ENCODE peak calls at places on chromosomes 2 and 18, in eight cellular contexts. Y, Q, K, H, F, G, P and U are unnamed samples.

GRCh38 chr2:237757616-237758015 is 41.0 kb upstream of the RBM44 start:
- DNase-seq in H (no peak), Q (no peak), G (no peak), F (no peak), P (no peak), K (no peak), Y (no peak), U (no peak)

GRCh38 chr2:231190531-231191197 is 7.8 kb upstream of the ARMC9 start:
- DNase-seq in G (peak; percentile 43), P (peak; percentile 14), K (peak; percentile 66), F (no peak), Q (no peak), Y (no peak), H (no peak), U (no peak)

GRCh38 chr2:8230466-8230865 is 451.4 kb upstream of the ID2 start:
- DNase-seq in Y (no peak), H (no peak), P (no peak), K (no peak), Q (no peak), F (no peak), G (no peak), U (no peak)

GRCh38 chr2:231364961-231365810 is 30.3 kb upstream of the B3GNT7 start:
- DNase-seq in P (peak; percentile 98), Q (peak; percentile 92), H (no peak), Y (no peak), F (no peak), G (peak; percentile 50), K (peak; percentile 63), U (no peak)

GRCh38 chr2:55252830-55253229 is 16.2 kb downstream of the MTIF2 start:
- DNase-seq in P (no peak), Y (no peak), G (no peak), K (no peak), H (no peak), F (no peak), Q (no peak), U (no peak)

GRCh38 chr2:35538796-35539195 is 816.8 kb upstream of the CRIM1 start:
- DNase-seq in H (no peak), Y (no peak), K (peak; percentile 61), P (no peak), Q (no peak), G (peak; percentile 48), F (no peak), U (no peak)

GRCh38 chr2:84458436-84459027 is 548 bp downstream of the SUCLG1 start:
- DNase-seq in Y (no peak), F (no peak), Q (peak; percentile 50), G (no peak), H (no peak), P (no peak), K (no peak), U (no peak)

GRCh38 chr2:62415019-62415431 is 91.0 kb downstream of the TMEM17 start:
- DNase-seq in Y (no peak), K (no peak), Q (no peak), P (no peak), F (peak; percentile 78), G (no peak), H (no peak), U (no peak)

GRCh38 chr18:34694611-34695165 is 15.4 kb upstream of the DTNA start:
- DNase-seq in G (no peak), F (no peak), P (no peak), K (no peak), Y (no peak), Q (no peak), H (no peak), U (no peak)

GRCh38 chr2:204673877-204674276 is 128.6 kb downstream of the PARD3B start:
- DNase-seq in G (peak; percentile 67), P (peak; percentile 70), H (no peak), Y (no peak), K (peak; percentile 77), F (no peak), Q (peak; percentile 45), U (no peak)

GRCh38 chr18:48222118-48222517 is 187.1 kb downstream of the ZBTB7C start:
- DNase-seq in F (peak; percentile 2), G (peak; percentile 39), Q (no peak), K (peak; percentile 52), Y (no peak), P (peak; percentile 50), H (no peak), U (no peak)

GRCh38 chr18:37598966-37599896 is 33.6 kb upstream of the CELF4 start:
- DNase-seq in F (no peak), G (no peak), P (no peak), Q (no peak), K (no peak), H (no peak), Y (no peak), U (no peak)

GRCh38 chr2:64062840-64063239 is 43.6 kb upstream of the VPS54 start:
- DNase-seq in G (peak; percentile 63), Y (no peak), P (peak; percentile 70), F (peak; percentile 31), H (no peak), K (peak; percentile 74), Q (peak; percentile 64), U (no peak)

GRCh38 chr2:172496096-172496709 is 59.7 kb upstream of the PDK1 start:
- DNase-seq in K (no peak), Y (no peak), G (no peak), P (no peak), F (no peak), Q (no peak), H (no peak), U (no peak)

GRCh38 chr2:86368181-86368824 is 30.9 kb upstream of the REEP1 start:
- DNase-seq in K (peak; percentile 20), Q (peak; percentile 57), G (peak; percentile 12), Y (peak; percentile 33), F (no peak), H (peak; percentile 41), P (peak; percentile 49), U (no peak)

GRCh38 chr2:236317938-236318396 is 53.8 kb upstream of the ASB18 start:
- DNase-seq in F (no peak), H (no peak), K (no peak), Q (no peak), Y (no peak), G (no peak), P (peak; percentile 12), U (no peak)

GRCh38 chr18:61025596-61025995 is 307.6 kb upstream of the CDH20 start:
- DNase-seq in Y (no peak), P (no peak), Q (no peak), H (no peak), G (no peak), F (no peak), K (no peak), U (no peak)

GRCh38 chr2:47336259-47337238 is 66.4 kb upstream of the MSH2 start:
- DNase-seq in K (peak; percentile 42), H (no peak), F (peak; percentile 55), Y (no peak), P (no peak), G (no peak), Q (no peak), U (no peak)

GRCh38 chr18:69752737-69753380 is 194.8 kb downstream of the CD226 start:
- DNase-seq in K (no peak), Y (no peak), G (no peak), F (no peak), P (peak; percentile 55), Q (no peak), H (no peak), U (no peak)

GRCh38 chr2:45379399-45380087 is 231.5 kb downstream of the SRBD1 start:
- DNase-seq in F (no peak), P (no peak), K (no peak), Q (no peak), H (no peak), G (no peak), Y (no peak), U (no peak)
- H3K9ac ChIP-seq in F (no peak overlapping the region), P (peak overlapping the region; percentile 67), K (no peak overlapping the region), Q (no peak overlapping the region), H (no peak overlapping the region), G (no peak overlapping the region), Y (no peak overlapping the region), U (no peak overlapping the region)

DNA sequence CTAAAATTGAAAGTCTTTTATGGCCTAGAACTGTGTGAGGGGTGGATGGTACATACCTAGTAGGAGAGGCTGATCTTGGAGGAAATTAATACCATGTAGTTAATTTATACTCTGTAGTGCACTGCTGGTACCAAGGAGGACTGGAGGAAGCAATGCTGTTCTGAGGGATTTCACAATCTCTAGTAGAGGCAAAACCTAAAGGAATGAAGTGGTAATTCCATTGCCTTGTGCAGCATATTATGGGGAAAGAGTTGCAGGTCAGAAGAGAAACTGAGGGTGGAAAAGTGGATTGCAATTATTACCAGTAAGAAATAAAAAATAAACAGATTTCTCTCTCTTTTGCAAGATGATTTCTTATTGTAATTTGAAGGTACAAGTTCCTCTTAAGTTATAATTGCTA is 2.2 kb downstream of the ABI2 start:
- DNase-seq in Q (peak; percentile 90), F (no peak), G (peak; percentile 33), K (peak; percentile 45), H (no peak), P (peak; percentile 19), Y (no peak), U (no peak)
- H3K9ac ChIP-seq in Q (no peak overlapping the region), F (no peak overlapping the region), G (peak overlapping the region; percentile 92), K (no peak overlapping the region), H (no peak overlapping the region), P (peak overlapping the region; percentile 93), Y (no peak overlapping the region), U (no peak overlapping the region)

DNA sequence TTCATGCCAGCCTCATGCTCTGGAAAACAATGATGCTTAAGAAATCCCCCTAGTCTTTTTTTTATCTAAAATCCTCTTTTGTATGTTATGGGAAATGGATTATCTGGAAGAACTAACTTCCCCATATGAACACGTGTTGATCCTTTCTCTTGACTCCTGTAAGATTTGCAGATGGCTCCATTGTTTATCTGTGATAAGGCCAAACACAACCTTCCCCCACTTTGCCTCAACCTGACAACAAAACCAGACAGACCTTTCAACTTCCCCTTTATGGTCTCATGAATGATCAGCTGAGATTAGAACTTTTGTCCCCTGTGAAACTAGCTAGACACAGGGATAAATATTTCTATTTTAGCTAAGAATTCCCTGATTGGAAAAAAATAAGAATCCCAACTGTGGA is 828.0 kb upstream of the CDH2 start:
- DNase-seq in G (no peak), F (no peak), H (no peak), Q (no peak), P (no peak), Y (no peak), K (no peak), U (no peak)
- H3K9ac ChIP-seq in G (no peak overlapping the region), F (no peak overlapping the region), H (no peak overlapping the region), Q (no peak overlapping the region), P (no peak overlapping the region), Y (no peak overlapping the region), K (no peak overlapping the region), U (no peak overlapping the region)

GRCh38 chr2:226794751-226795171 is 4.9 kb downstream of the IRS1 start:
- DNase-seq in H (no peak), Q (peak; percentile 63), Y (no peak), P (peak; percentile 55), F (no peak), G (peak; percentile 66), K (peak; percentile 71), U (no peak)

GRCh38 chr2:226795281-226796011 is 4.2 kb downstream of the IRS1 start:
- DNase-seq in F (no peak), K (peak; percentile 33), H (no peak), P (peak; percentile 37), Q (peak; percentile 17), Y (no peak), G (no peak), U (no peak)

GRCh38 chr2:226796840-226797288 is 2.8 kb downstream of the IRS1 start:
- DNase-seq in P (peak; percentile 59), F (no peak), Y (no peak), H (no peak), K (no peak), G (no peak), Q (peak; percentile 34), U (no peak)

GRCh38 chr2:226797289-226797988 is 2.2 kb downstream of the IRS1 start:
- DNase-seq in G (no peak), F (no peak), Q (no peak), K (no peak), H (no peak), P (peak; percentile 84), Y (no peak), U (no peak)

GRCh38 chr2:226796012-226796839 is 3.4 kb downstream of the IRS1 start:
- DNase-seq in Q (no peak), H (no peak), G (no peak), F (no peak), Y (no peak), P (peak; percentile 33), K (no peak), U (no peak)
- H3K9ac ChIP-seq in Q (peak overlapping the region; percentile 93), H (no peak overlapping the region), G (peak overlapping the region; percentile 84), F (no peak overlapping the region), Y (no peak overlapping the region), P (peak overlapping the region; percentile 96), K (peak overlapping the region; percentile 85), U (no peak overlapping the region)